ENCODE peak calls at places on chromosomes 12 and 14, in eight cellular contexts. One of them, this sample, is unnamed.

GRCh38 chr14:35534884-35535793 is 1.2 kb downstream of the INSM2 start:
- DNase-seq in tibial nerve: no peak
- DNase-seq in AG09309: no peak
- DNase-seq in fibroblast of mammary gland: peak; percentile 60
- DNase-seq in cardiac muscle cell: peak; percentile 87
- DNase-seq in fibroblast of lung: peak; percentile 63
- DNase-seq in psoas muscle: peak; percentile 76
- DNase-seq in BJ: no peak
- DNase-seq in this sample: no peak

GRCh38 chr14:50647753-50648152 is 20.4 kb downstream of the SAV1 start:
- DNase-seq in AG09309: no peak
- DNase-seq in cardiac muscle cell: no peak
- DNase-seq in psoas muscle: no peak
- DNase-seq in fibroblast of mammary gland: peak; percentile 56
- DNase-seq in tibial nerve: no peak
- DNase-seq in BJ: no peak
- DNase-seq in fibroblast of lung: peak; percentile 68
- DNase-seq in this sample: no peak

GRCh38 chr12:69430942-69431603 is 39.1 kb upstream of the FRS2 start:
- DNase-seq in BJ: no peak
- DNase-seq in psoas muscle: no peak
- DNase-seq in tibial nerve: no peak
- DNase-seq in cardiac muscle cell: peak; percentile 13
- DNase-seq in fibroblast of lung: no peak
- DNase-seq in fibroblast of mammary gland: no peak
- DNase-seq in AG09309: no peak
- DNase-seq in this sample: no peak

GRCh38 chr12:125284945-125285344 is 219.7 kb downstream of the AACS start:
- DNase-seq in psoas muscle: no peak
- DNase-seq in fibroblast of lung: no peak
- DNase-seq in AG09309: no peak
- DNase-seq in cardiac muscle cell: no peak
- DNase-seq in fibroblast of mammary gland: no peak
- DNase-seq in BJ: no peak
- DNase-seq in tibial nerve: no peak
- DNase-seq in this sample: no peak

GRCh38 chr14:63155511-63156189 is 48.6 kb upstream of the RHOJ start:
- DNase-seq in fibroblast of mammary gland: no peak
- DNase-seq in tibial nerve: no peak
- DNase-seq in BJ: no peak
- DNase-seq in fibroblast of lung: peak; percentile 10
- DNase-seq in psoas muscle: no peak
- DNase-seq in cardiac muscle cell: no peak
- DNase-seq in AG09309: no peak
- DNase-seq in this sample: no peak

GRCh38 chr12:101045486-101046474 is 164.3 kb downstream of the SLC5A8 start:
- DNase-seq in BJ: no peak
- DNase-seq in tibial nerve: no peak
- DNase-seq in fibroblast of lung: no peak
- DNase-seq in AG09309: no peak
- DNase-seq in cardiac muscle cell: no peak
- DNase-seq in fibroblast of mammary gland: peak; percentile 57
- DNase-seq in psoas muscle: no peak
- DNase-seq in this sample: no peak

GRCh38 chr12:4824415-4824814 is 85.3 kb upstream of the KCNA1 start:
- DNase-seq in BJ: peak; percentile 17
- DNase-seq in fibroblast of mammary gland: peak; percentile 93
- DNase-seq in cardiac muscle cell: no peak
- DNase-seq in psoas muscle: no peak
- DNase-seq in AG09309: peak; percentile 17
- DNase-seq in fibroblast of lung: peak; percentile 35
- DNase-seq in tibial nerve: no peak
- DNase-seq in this sample: peak; percentile 68

GRCh38 chr12:92073123-92073522 is 72.5 kb downstream of the BTG1 start:
- DNase-seq in psoas muscle: no peak
- DNase-seq in fibroblast of lung: no peak
- DNase-seq in cardiac muscle cell: no peak
- DNase-seq in BJ: no peak
- DNase-seq in AG09309: no peak
- DNase-seq in tibial nerve: no peak
- DNase-seq in fibroblast of mammary gland: no peak
- DNase-seq in this sample: no peak

GRCh38 chr12:105256921-105257320 is 20.9 kb upstream of the APPL2 start:
- DNase-seq in tibial nerve: no peak
- DNase-seq in fibroblast of lung: peak; percentile 56
- DNase-seq in psoas muscle: no peak
- DNase-seq in cardiac muscle cell: no peak
- DNase-seq in BJ: peak; percentile 92
- DNase-seq in fibroblast of mammary gland: peak; percentile 78
- DNase-seq in AG09309: peak; percentile 58
- DNase-seq in this sample: no peak

GRCh38 chr12:105256011-105256410 is 20.0 kb upstream of the APPL2 start:
- DNase-seq in tibial nerve: no peak
- DNase-seq in AG09309: no peak
- DNase-seq in fibroblast of lung: no peak
- DNase-seq in cardiac muscle cell: no peak
- DNase-seq in BJ: no peak
- DNase-seq in psoas muscle: no peak
- DNase-seq in fibroblast of mammary gland: no peak
- DNase-seq in this sample: no peak

GRCh38 chr12:105257321-105257728 is 21.4 kb upstream of the APPL2 start:
- DNase-seq in fibroblast of mammary gland: peak; percentile 95
- DNase-seq in AG09309: peak; percentile 68
- DNase-seq in tibial nerve: no peak
- DNase-seq in BJ: peak; percentile 86
- DNase-seq in cardiac muscle cell: no peak
- DNase-seq in psoas muscle: no peak
- DNase-seq in fibroblast of lung: peak; percentile 77
- DNase-seq in this sample: peak; percentile 72

GRCh38 chr12:105252901-105253300 is 16.9 kb upstream of the APPL2 start:
- DNase-seq in tibial nerve: no peak
- DNase-seq in cardiac muscle cell: no peak
- DNase-seq in psoas muscle: no peak
- DNase-seq in AG09309: no peak
- DNase-seq in fibroblast of lung: no peak
- DNase-seq in BJ: no peak
- DNase-seq in fibroblast of mammary gland: peak; percentile 57
- DNase-seq in this sample: no peak

DNA sequence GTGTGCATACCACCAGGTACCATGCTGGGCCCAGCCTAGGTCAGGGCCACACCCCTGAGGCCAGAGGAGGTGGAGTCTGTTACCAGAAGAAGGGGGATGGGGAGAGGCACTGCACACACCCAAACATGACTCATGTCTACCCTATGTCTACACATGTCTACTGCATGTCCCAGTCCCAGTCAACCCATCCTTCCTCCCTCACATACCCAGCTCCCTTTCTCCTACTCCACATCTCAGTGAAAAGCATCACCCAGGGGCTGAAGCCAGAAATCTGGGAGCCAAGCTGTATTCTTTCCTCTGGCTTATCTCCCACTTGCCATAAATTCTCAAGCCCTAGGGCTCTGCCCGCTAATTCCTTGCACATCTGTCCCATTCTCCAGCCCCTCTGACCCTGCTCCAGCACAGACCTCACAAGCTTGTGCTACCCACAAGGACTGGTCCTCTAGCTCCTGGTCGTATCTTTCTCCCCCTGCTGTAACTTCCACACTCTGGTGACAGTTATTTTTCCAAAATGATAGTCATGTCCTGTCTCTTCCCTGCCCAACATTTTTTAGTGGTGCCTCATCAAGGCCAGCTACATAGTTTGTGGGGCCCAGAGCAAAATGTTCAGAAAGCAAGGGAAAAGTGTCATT is 18.0 kb upstream of the APPL2 start:
- DNase-seq in fibroblast of lung: peak; percentile 61
- DNase-seq in psoas muscle: no peak
- DNase-seq in AG09309: no peak
- DNase-seq in cardiac muscle cell: no peak
- DNase-seq in BJ: peak; percentile 47
- DNase-seq in tibial nerve: no peak
- DNase-seq in fibroblast of mammary gland: peak; percentile 77
- DNase-seq in this sample: no peak
- H3K4me3 ChIP-seq in fibroblast of lung: no peak overlapping the region
- H3K4me3 ChIP-seq in psoas muscle: no peak overlapping the region
- H3K4me3 ChIP-seq in AG09309: peak overlapping the region; percentile 9
- H3K4me3 ChIP-seq in cardiac muscle cell: no peak overlapping the region
- H3K4me3 ChIP-seq in BJ: no peak overlapping the region
- H3K4me3 ChIP-seq in tibial nerve: no peak overlapping the region
- H3K4me3 ChIP-seq in fibroblast of mammary gland: no peak overlapping the region
- H3K4me3 ChIP-seq in this sample: no peak overlapping the region

GRCh38 chr14:101843038-101843437 is 81.5 kb downstream of the PPP2R5C start:
- DNase-seq in fibroblast of mammary gland: no peak
- DNase-seq in AG09309: no peak
- DNase-seq in cardiac muscle cell: no peak
- DNase-seq in fibroblast of lung: no peak
- DNase-seq in tibial nerve: no peak
- DNase-seq in BJ: no peak
- DNase-seq in psoas muscle: no peak
- DNase-seq in this sample: no peak

GRCh38 chr14:101838476-101838875 is 77.0 kb downstream of the PPP2R5C start:
- DNase-seq in psoas muscle: no peak
- DNase-seq in cardiac muscle cell: no peak
- DNase-seq in fibroblast of lung: no peak
- DNase-seq in BJ: no peak
- DNase-seq in AG09309: no peak
- DNase-seq in tibial nerve: no peak
- DNase-seq in fibroblast of mammary gland: peak; percentile 28
- DNase-seq in this sample: no peak

GRCh38 chr14:101839661-101840060 is 78.2 kb downstream of the PPP2R5C start:
- DNase-seq in psoas muscle: no peak
- DNase-seq in fibroblast of mammary gland: no peak
- DNase-seq in tibial nerve: no peak
- DNase-seq in fibroblast of lung: no peak
- DNase-seq in AG09309: no peak
- DNase-seq in BJ: no peak
- DNase-seq in cardiac muscle cell: no peak
- DNase-seq in this sample: no peak

GRCh38 chr14:101839236-101839635 is 77.7 kb downstream of the PPP2R5C start:
- DNase-seq in psoas muscle: no peak
- DNase-seq in fibroblast of mammary gland: no peak
- DNase-seq in fibroblast of lung: no peak
- DNase-seq in AG09309: no peak
- DNase-seq in BJ: no peak
- DNase-seq in cardiac muscle cell: no peak
- DNase-seq in tibial nerve: no peak
- DNase-seq in this sample: no peak

DNA sequence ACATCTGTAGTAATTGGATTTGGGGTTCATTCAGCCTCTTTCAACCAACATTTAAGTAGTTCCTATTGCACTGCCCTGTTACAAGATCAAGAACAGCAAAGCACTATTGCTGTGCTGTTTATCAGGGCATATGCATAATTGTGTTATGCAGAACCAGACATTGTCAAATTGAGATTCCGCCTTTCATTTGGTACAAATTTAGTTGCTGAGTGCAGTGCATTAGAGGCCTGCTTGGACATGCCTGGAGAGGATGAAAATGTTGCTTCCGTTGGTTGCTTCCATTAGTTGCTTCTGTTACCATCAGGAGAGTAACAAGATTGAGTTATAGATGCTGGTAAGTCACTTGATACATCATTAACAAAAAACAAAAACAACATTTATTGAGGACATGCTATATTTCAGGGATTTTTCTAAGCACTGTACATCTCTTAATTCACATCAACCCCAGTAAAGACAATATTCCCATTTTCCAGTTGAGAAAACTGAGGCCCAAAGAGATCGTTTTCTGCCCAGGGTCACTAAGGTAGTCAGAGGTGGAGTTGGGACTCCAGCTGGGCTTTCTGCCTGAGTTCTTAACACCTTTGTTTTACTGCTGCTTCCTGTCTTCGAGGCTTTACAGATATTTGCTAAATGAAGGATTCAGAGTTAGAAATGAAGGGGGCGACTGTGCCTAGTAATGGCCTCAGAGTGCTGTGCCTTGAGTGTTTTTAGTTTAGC is 79.3 kb downstream of the PPP2R5C start:
- DNase-seq in cardiac muscle cell: no peak
- DNase-seq in BJ: no peak
- DNase-seq in fibroblast of lung: no peak
- DNase-seq in AG09309: no peak
- DNase-seq in psoas muscle: no peak
- DNase-seq in tibial nerve: no peak
- DNase-seq in fibroblast of mammary gland: no peak
- DNase-seq in this sample: no peak
- TF ChIP-seq CTCF in cardiac muscle cell: no peak
- TF ChIP-seq CTCF in BJ: no peak
- TF ChIP-seq CTCF in fibroblast of lung: no peak
- TF ChIP-seq CTCF in AG09309: no peak
- TF ChIP-seq CTCF in psoas muscle: no peak
- TF ChIP-seq CTCF in tibial nerve: no peak
- TF ChIP-seq CTCF in fibroblast of mammary gland: no peak
- TF ChIP-seq CTCF in this sample: no peak

GRCh38 chr14:67762051-67762450 is 54.3 kb downstream of the ZFYVE26 start:
- DNase-seq in BJ: no peak
- DNase-seq in tibial nerve: no peak
- DNase-seq in psoas muscle: no peak
- DNase-seq in cardiac muscle cell: no peak
- DNase-seq in fibroblast of lung: no peak
- DNase-seq in fibroblast of mammary gland: no peak
- DNase-seq in AG09309: no peak
- DNase-seq in this sample: no peak

GRCh38 chr14:67766035-67766680 is 50.2 kb downstream of the ZFYVE26 start:
- DNase-seq in fibroblast of mammary gland: no peak
- DNase-seq in fibroblast of lung: no peak
- DNase-seq in tibial nerve: no peak
- DNase-seq in AG09309: no peak
- DNase-seq in cardiac muscle cell: no peak
- DNase-seq in psoas muscle: no peak
- DNase-seq in BJ: no peak
- DNase-seq in this sample: no peak

GRCh38 chr14:67763158-67763822 is 53.1 kb downstream of the ZFYVE26 start:
- DNase-seq in cardiac muscle cell: no peak
- DNase-seq in BJ: no peak
- DNase-seq in fibroblast of mammary gland: no peak
- DNase-seq in tibial nerve: no peak
- DNase-seq in fibroblast of lung: no peak
- DNase-seq in AG09309: no peak
- DNase-seq in psoas muscle: no peak
- DNase-seq in this sample: no peak

GRCh38 chr14:67765192-67765834 is 51.1 kb downstream of the ZFYVE26 start:
- DNase-seq in fibroblast of mammary gland: no peak
- DNase-seq in fibroblast of lung: no peak
- DNase-seq in tibial nerve: no peak
- DNase-seq in psoas muscle: no peak
- DNase-seq in AG09309: no peak
- DNase-seq in cardiac muscle cell: no peak
- DNase-seq in BJ: no peak
- DNase-seq in this sample: no peak

GRCh38 chr14:67764496-67764895 is 51.9 kb downstream of the ZFYVE26 start:
- DNase-seq in fibroblast of lung: no peak
- DNase-seq in psoas muscle: no peak
- DNase-seq in BJ: no peak
- DNase-seq in tibial nerve: no peak
- DNase-seq in cardiac muscle cell: no peak
- DNase-seq in AG09309: no peak
- DNase-seq in fibroblast of mammary gland: no peak
- DNase-seq in this sample: no peak
- H3K4me3 ChIP-seq in fibroblast of lung: no peak overlapping the region
- H3K4me3 ChIP-seq in psoas muscle: no peak overlapping the region
- H3K4me3 ChIP-seq in BJ: no peak overlapping the region
- H3K4me3 ChIP-seq in tibial nerve: no peak overlapping the region
- H3K4me3 ChIP-seq in cardiac muscle cell: no peak overlapping the region
- H3K4me3 ChIP-seq in AG09309: no peak overlapping the region
- H3K4me3 ChIP-seq in fibroblast of mammary gland: no peak overlapping the region
- H3K4me3 ChIP-seq in this sample: no peak overlapping the region

DNA sequence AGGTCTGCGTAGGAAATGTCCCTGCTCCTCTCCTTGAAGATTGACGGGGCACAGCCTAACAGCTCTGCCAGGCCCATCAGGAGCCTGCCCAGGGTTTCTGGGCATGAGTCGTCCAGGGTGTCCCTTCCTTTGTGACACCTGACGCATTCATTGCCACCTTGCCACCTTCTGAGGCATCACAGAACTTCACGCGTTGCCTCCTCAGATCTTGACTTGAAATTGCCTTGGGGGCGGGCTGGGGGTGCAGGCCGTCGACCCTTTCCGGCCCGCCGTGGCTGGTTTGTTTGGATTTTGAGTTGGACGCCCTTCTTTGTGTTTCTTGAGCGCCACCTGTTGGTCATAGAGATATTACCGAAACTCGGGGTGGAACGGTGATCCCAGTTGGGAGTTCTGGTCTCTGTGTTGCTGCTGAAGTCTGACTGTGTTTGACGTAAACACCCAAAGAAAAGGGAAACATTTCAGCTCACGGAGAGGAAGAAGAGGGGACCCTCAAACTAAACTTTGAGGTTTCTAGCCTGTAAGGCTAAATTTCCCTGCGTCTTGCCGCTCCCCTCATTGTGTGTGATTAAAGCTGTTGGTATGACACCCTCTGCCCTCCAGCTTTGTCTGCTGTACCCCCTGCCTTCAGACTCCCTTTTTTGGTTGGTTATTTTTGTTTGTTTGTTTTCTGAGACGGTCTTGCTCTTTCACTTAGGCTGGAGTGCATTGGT is 44.6 kb downstream of the MLXIP start:
- DNase-seq in fibroblast of lung: peak; percentile 72
- DNase-seq in fibroblast of mammary gland: peak; percentile 73
- DNase-seq in BJ: no peak
- DNase-seq in tibial nerve: peak; percentile 57
- DNase-seq in AG09309: no peak
- DNase-seq in cardiac muscle cell: peak; percentile 78
- DNase-seq in psoas muscle: peak; percentile 74
- DNase-seq in this sample: no peak
- TF ChIP-seq CTCF in fibroblast of lung: peak; percentile 71
- TF ChIP-seq CTCF in fibroblast of mammary gland: peak; percentile 67
- TF ChIP-seq CTCF in BJ: peak; percentile 71
- TF ChIP-seq CTCF in tibial nerve: peak; percentile 77
- TF ChIP-seq CTCF in AG09309: peak; percentile 75
- TF ChIP-seq CTCF in cardiac muscle cell: peak; percentile 68
- TF ChIP-seq CTCF in psoas muscle: peak; percentile 76
- TF ChIP-seq CTCF in this sample: peak; percentile 74

This sample was measured in epithelial cell of proximal tubule.